ENCODE peak calls at places on chromosome 15, in nine cellular contexts. T is psoas muscle, P is HFFc6, L is A549, I is WTC11, G is H9, Y is AG04450, X is breast epithelium, O is stomach. Q is an unnamed sample.

GRCh38 chr15:64263567-64263966 is 92.4 kb downstream of the CSNK1G1 start:
- DNase-seq in O (no peak), G (no peak), Y (no peak), T (no peak), I (no peak), L (no peak), X (no peak), P (no peak), Q (no peak)

GRCh38 chr15:72797338-72797689 is 13.8 kb upstream of the ADPGK start:
- DNase-seq in L (peak), O (no peak), I (peak), P (no peak), Y (no peak), G (peak), X (no peak), T (no peak), Q (no peak)

GRCh38 chr15:51782357-51782896 is 31.0 kb downstream of the TMOD2 start:
- DNase-seq in G (no peak), P (no peak), Y (no peak), O (no peak), I (no peak), L (peak), X (no peak), T (no peak), Q (no peak)

GRCh38 chr15:65832549-65833364 is 36.5 kb upstream of the RAB11A start:
- DNase-seq in L (peak), I (peak), P (peak), X (peak), O (peak), G (peak), T (peak), Y (peak), Q (peak)

GRCh38 chr15:70268698-70269251 is 171.1 kb upstream of the TLE3 start:
- DNase-seq in O (no peak), X (no peak), T (no peak), L (no peak), P (no peak), I (no peak), G (no peak), Y (no peak), Q (peak)

GRCh38 chr15:76310470-76311070 is 699 bp downstream of the ETFA start:
- DNase-seq in X (no peak), Y (no peak), L (peak), O (no peak), G (no peak), T (no peak), P (no peak), I (no peak), Q (no peak)

GRCh38 chr15:45205192-45205591 is 17.4 kb upstream of the SHF start:
- DNase-seq in T (no peak), I (peak), L (peak), P (peak), G (peak), X (peak), Y (peak), O (peak), Q (no peak)

GRCh38 chr15:101579766-101580165 is 72.4 kb downstream of the TM2D3 start:
- DNase-seq in L (peak), X (no peak), T (no peak), Y (no peak), G (no peak), O (no peak), I (no peak), P (peak), Q (no peak)

GRCh38 chr15:80434926-80435720 is 30.9 kb downstream of the ARNT2 start:
- DNase-seq in O (no peak), L (no peak), Y (no peak), T (no peak), X (no peak), P (no peak), I (no peak), G (no peak), Q (no peak)

GRCh38 chr15:66838671-66839239 is 136.7 kb downstream of the SMAD6 start:
- DNase-seq in X (no peak), I (no peak), G (no peak), P (peak), Y (no peak), T (no peak), L (peak), O (no peak), Q (no peak)

GRCh38 chr15:67107014-67107812 is 41.8 kb downstream of the SMAD3 start:
- DNase-seq in L (peak), Y (peak), P (peak), T (peak), I (no peak), O (peak), G (no peak), X (peak), Q (no peak)

GRCh38 chr15:55198706-55199105 is 2.0 kb upstream of the RSL24D1 start:
- DNase-seq in O (no peak), I (no peak), X (no peak), Y (no peak), L (no peak), T (no peak), P (no peak), G (no peak), Q (no peak)

DNA sequence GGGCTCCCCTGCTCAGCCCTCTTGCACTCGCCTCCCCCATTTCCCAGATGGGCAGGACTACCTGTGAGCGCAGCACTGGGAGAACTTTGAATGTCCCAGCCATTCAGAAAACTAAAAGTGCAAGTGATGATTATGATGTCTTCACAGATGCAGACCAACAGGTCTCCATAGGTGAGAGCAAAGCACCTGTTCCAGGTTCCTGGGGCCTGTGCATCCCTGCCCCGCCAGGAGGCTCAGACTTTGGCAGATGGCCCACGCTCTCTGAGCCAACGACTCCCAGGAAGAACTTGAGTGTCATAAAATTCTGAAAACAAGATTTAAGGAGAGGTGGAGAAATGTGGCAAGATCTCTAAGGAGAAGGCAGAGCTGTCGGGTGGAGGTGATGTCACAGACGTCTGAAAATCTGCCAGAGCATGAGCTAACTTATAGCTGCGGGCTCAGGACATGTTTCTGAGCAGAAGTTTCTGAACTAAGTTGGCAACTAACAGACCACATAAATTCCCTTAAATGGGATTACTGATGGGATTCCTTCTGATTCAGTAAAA is 110.8 kb upstream of the IGF1R start:
- DNase-seq in G (no peak), O (no peak), Y (no peak), P (no peak), L (no peak), X (no peak), T (no peak), I (no peak), Q (no peak)
- TF ChIP-seq CTCF in G (no peak), O (no peak), Y (no peak), P (no peak), L (no peak), X (no peak), T (no peak), I (no peak), Q (no peak)

GRCh38 chr15:37981781-37982180 is 47.3 kb downstream of the TMCO5A start:
- DNase-seq in Y (no peak), I (no peak), T (no peak), X (no peak), L (no peak), P (peak), G (no peak), O (no peak), Q (no peak)
- TF ChIP-seq CTCF in Y (peak), I (no peak), T (peak), X (no peak), L (peak), P (peak), G (peak), O (no peak), Q (no peak)

GRCh38 chr15:90232196-90232595 is 1.5 kb downstream of the CIB1 start:
- DNase-seq in Y (no peak), L (no peak), T (no peak), O (no peak), I (no peak), G (no peak), P (no peak), X (no peak), Q (no peak)

GRCh38 chr15:90231028-90232017 is 2.4 kb downstream of the CIB1 start:
- DNase-seq in Y (no peak), T (no peak), L (no peak), G (no peak), O (peak), P (no peak), I (no peak), X (no peak), Q (peak)

GRCh38 chr15:90233701-90234518 is at the start of the genes CIB1 and GDPGP1:
- DNase-seq in Y (peak), L (peak), I (peak), P (peak), T (peak), O (peak), G (peak), X (peak), Q (peak)

GRCh38 chr15:90234519-90234988 is 545 bp downstream of the GDPGP1 start:
- DNase-seq in X (no peak), G (no peak), I (no peak), P (no peak), L (no peak), T (no peak), Y (no peak), O (no peak), Q (no peak)

DNA sequence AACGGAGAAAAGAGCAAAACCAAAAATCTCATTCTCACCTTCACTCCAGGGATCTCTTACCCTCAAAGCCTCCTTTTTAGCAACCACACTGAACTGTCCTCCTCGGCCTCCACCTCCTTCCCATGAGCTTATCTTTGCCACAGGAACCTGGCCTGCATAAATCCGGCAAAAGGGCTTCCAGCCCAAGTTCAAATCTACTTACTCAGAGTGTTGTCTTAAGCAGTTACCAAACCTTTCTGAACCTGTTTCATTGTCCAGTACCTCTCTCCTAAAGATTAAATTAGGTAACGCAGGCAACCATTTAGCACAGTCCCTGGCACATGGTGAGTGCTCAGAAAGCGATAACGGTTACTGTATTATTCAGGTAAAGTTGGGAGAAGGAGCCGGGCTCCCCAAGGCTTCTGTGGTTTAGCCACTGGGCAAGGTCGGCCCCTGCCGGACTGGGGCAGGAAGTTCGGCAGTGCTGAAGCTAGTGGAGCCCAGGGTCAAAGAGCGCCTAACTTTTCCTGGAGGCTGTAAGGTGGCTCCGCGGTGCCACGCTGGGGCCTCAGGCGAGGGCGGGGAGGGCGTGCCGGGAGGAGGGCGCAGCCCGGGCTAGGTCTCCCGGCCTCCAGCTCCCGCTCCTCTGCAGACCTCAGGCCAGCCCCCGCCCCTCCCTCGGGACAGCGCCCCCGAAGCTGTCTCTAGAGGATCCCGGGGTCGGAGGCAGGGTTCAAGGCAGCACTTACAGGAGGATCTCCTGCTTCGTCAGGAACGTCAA is 620 bp downstream of the CIB1 start:
- DNase-seq in I (peak), L (peak), Y (no peak), O (peak), X (peak), T (peak), G (peak), P (peak), Q (no peak)
- TF ChIP-seq CTCF in I (no peak), L (peak), Y (peak), O (peak), X (peak), T (peak), G (peak), P (peak), Q (no peak)

DNA sequence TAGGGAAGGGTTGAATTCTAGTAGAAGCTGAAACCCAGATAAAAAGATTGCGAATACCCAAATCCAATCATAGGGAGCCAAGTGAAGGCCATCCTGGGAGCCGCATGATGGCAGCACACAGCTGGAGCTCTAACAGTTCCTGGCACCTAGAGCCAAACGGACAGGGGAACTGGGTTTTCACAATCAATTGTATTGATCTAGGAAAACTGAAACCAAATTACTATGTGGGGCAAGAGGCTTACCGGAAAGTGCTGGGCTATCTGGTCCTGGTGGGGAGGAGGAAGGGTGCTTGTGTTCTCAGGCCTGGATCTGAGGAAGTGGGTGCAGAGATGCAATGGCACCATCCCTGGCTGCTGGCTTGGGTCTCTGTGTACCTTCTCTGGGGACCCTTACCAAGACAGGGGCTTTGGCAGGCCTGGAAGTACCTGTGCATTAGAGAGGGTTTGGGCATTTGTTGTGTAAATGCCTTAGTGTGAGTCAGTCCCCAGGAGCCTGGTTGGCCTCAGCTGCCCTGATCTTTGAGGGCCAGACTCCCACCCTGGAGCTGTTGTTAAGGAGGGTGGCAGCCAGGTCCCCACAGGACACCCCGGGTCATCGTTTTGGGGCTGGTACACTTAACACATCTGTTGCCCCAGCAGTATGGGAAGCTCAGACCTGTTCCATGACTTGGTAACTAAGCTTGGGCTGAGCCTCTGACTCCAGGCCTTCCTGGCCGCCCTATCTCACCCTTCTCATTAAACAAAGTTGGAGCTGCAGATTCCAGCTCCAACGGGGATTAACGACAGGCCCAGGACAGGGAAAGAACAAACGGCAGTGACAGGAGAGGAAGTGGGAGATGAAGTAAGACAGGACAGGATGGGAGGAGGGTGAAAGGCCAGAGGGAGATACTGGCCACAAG is 8.9 kb upstream of the FURIN start:
- DNase-seq in Y (no peak), G (peak), O (no peak), T (no peak), X (no peak), L (no peak), P (no peak), I (no peak), Q (no peak)
- TF ChIP-seq CTCF in Y (no peak), G (no peak), O (no peak), T (peak), X (no peak), L (no peak), P (peak), I (no peak), Q (no peak)

GRCh38 chr15:41584636-41585139 is 25.7 kb downstream of the TYRO3 start:
- DNase-seq in G (no peak), O (no peak), L (no peak), P (no peak), T (no peak), X (no peak), Y (no peak), I (no peak), Q (no peak)

GRCh38 chr15:41577863-41578735 is 19.1 kb downstream of the TYRO3 start:
- DNase-seq in L (no peak), O (no peak), G (no peak), I (no peak), X (no peak), T (no peak), P (no peak), Y (no peak), Q (no peak)

GRCh38 chr15:41583795-41584194 is 24.8 kb downstream of the TYRO3 start:
- DNase-seq in I (no peak), G (no peak), P (no peak), T (no peak), Y (no peak), O (no peak), X (no peak), L (no peak), Q (no peak)

GRCh38 chr15:41578736-41579383 is 19.8 kb downstream of the TYRO3 start:
- DNase-seq in G (no peak), T (no peak), P (no peak), I (no peak), L (no peak), X (no peak), O (no peak), Y (no peak), Q (no peak)

DNA sequence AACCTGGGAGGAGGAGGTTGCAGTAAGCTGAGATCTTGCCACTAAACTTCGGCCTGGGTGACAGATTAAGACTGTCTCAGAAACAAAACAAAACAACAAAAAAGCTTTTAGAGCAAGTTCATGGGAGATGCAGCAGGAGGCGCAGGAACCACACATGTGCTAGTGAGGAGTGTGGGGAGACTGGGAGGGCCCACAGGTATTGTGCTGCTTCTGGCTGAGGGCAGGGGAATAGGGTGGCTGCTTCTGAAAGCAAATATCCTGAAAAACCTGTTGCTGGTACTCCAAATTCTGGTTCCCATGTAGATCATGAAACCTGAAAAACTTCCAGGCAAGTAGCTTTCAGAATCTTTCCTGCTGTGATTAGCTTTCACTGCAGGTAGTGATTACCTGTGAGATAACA is 22.1 kb downstream of the TYRO3 start:
- DNase-seq in O (no peak), T (no peak), X (no peak), I (peak), L (no peak), G (peak), Y (no peak), P (no peak), Q (no peak)
- TF ChIP-seq CTCF in O (no peak), T (no peak), X (no peak), I (peak), L (no peak), G (peak), Y (peak), P (peak), Q (no peak)

GRCh38 chr15:49343546-49343945 is 79.5 kb upstream of the FGF7 start:
- DNase-seq in I (no peak), P (no peak), Y (no peak), T (no peak), G (no peak), O (no peak), X (no peak), L (no peak), Q (no peak)
- TF ChIP-seq CTCF in I (no peak), P (no peak), Y (no peak), T (no peak), G (no peak), O (no peak), X (no peak), L (no peak), Q (no peak)